ENCODE peak calls at places on chromosomes 16 and 17, in five cellular contexts. X is stimulated activated CD4-positive, alpha-beta T cell treated with anti-CD3 and anti-CD28 coated beads, Interleukin-2, amount 100 ng/mL, for 24 hours; G is psoas muscle; V is AG10803; I is NCI-H1048. A is an unnamed sample.

GRCh38 chr17:73215414-73215813 is 22.6 kb downstream of the COG1 start:
- DNase-seq in X (no peak), I (no peak), G (no peak), V (no peak), A (no peak)

GRCh38 chr17:55624789-55625433 is 97.8 kb downstream of the TMEM100 start:
- DNase-seq in X (no peak), V (no peak), I (no peak), G (no peak), A (no peak)

GRCh38 chr16:12716658-12717057 is 87.0 kb downstream of the CPPED1 start:
- DNase-seq in G (no peak), V (no peak), X (no peak), I (no peak), A (peak; percentile 31)

GRCh38 chr17:49887086-49887743 is 39.3 kb upstream of the TAC4 start:
- DNase-seq in G (no peak), I (no peak), V (no peak), X (no peak), A (peak; percentile 41)

GRCh38 chr17:36602030-36602737 is 801 bp downstream of the MRM1 start:
- DNase-seq in X (peak; percentile 27), G (peak; percentile 50), I (no peak), V (no peak), A (no peak)

GRCh38 chr16:1820973-1821290 is 5.7 kb downstream of the HAGH start:
- DNase-seq in I (no peak), X (no peak), G (no peak), V (no peak), A (no peak)

GRCh38 chr17:31013844-31014243 is 43.0 kb downstream of the RNF135 start:
- DNase-seq in G (no peak), I (no peak), X (no peak), V (no peak), A (no peak)

GRCh38 chr16:85888405-85889331 is 10.3 kb upstream of the IRF8 start:
- DNase-seq in X (no peak), V (peak; percentile 67), I (no peak), G (no peak), A (no peak)

GRCh38 chr17:63785556-63785955 is 11.6 kb downstream of the DDX42 start:
- DNase-seq in I (no peak), G (no peak), V (peak; percentile 54), X (no peak), A (no peak)

GRCh38 chr17:77893144-77894044 is 65.1 kb upstream of the TNRC6C start:
- DNase-seq in G (peak; percentile 30), X (no peak), I (no peak), V (no peak), A (no peak)

GRCh38 chr16:59459811-59460210 is 725.7 kb upstream of the GOT2 start:
- DNase-seq in G (no peak), X (no peak), V (no peak), I (no peak), A (no peak)

GRCh38 chr17:13323990-13324389 is 277.7 kb downstream of the HS3ST3A1 start:
- DNase-seq in X (no peak), V (peak; percentile 36), I (no peak), G (no peak), A (no peak)

GRCh38 chr16:22813946-22814325 is at the start of gene HS3ST2:
- DNase-seq in I (no peak), V (peak; percentile 24), G (peak; percentile 61), X (peak; percentile 27), A (peak; percentile 68)

GRCh38 chr16:86285938-86286921 is 224.1 kb upstream of the FOXF1 start:
- DNase-seq in X (no peak), G (no peak), V (no peak), I (no peak), A (no peak)

GRCh38 chr16:70735141-70735979 is 49.5 kb upstream of the MTSS2 start:
- DNase-seq in I (no peak), X (no peak), V (peak; percentile 98), G (peak; percentile 77), A (peak; percentile 63)

GRCh38 chr16:27600386-27600785 is 50.4 kb downstream of the KATNIP start:
- DNase-seq in I (no peak), V (no peak), G (no peak), X (no peak), A (no peak)

GRCh38 chr17:27793168-27793905 is 7.0 kb downstream of the NOS2 start:
- DNase-seq in X (peak; percentile 37), G (no peak), I (no peak), V (no peak), A (peak; percentile 28)

GRCh38 chr17:76726231-76726765 is at the start of gene JMJD6:
- DNase-seq in X (peak; percentile 93), V (peak; percentile 97), G (peak; percentile 99), I (peak; percentile 86), A (peak; percentile 97)

GRCh38 chr17:29069526-29070041 is 26.6 kb downstream of the PIPOX start:
- DNase-seq in X (no peak), G (peak; percentile 75), I (peak; percentile 88), V (no peak), A (peak; percentile 62)

GRCh38 chr17:76369804-76370203 is 14.6 kb upstream of the SPHK1 start:
- DNase-seq in G (no peak), I (no peak), X (no peak), V (no peak), A (no peak)

GRCh38 chr17:71436479-71436878 is 684.3 kb upstream of the SOX9 start:
- DNase-seq in I (no peak), X (no peak), V (no peak), G (no peak), A (no peak)

GRCh38 chr16:27325736-27326135 is 12.0 kb downstream of the IL4R start:
- DNase-seq in G (no peak), V (no peak), I (no peak), X (no peak), A (no peak)

GRCh38 chr17:76820039-76820438 is 48.2 kb upstream of the MGAT5B start:
- DNase-seq in G (no peak), I (no peak), X (no peak), V (no peak), A (no peak)

GRCh38 chr16:24820522-24820921 is 25.2 kb upstream of the SLC5A11 start:
- DNase-seq in V (peak; percentile 23), X (no peak), I (no peak), G (no peak), A (no peak)

GRCh38 chr16:78560997-78561396 is 461.5 kb downstream of the WWOX start:
- DNase-seq in V (no peak), I (no peak), X (no peak), G (no peak), A (no peak)

GRCh38 chr16:68364601-68364998 is 53.8 kb downstream of the PRMT7 start:
- DNase-seq in V (peak; percentile 16), G (no peak), I (no peak), X (no peak), A (no peak)

GRCh38 chr16:2663553-2664521 is 18.5 kb upstream of the KCTD5 start:
- DNase-seq in X (peak; percentile 40), V (peak; percentile 66), G (no peak), I (no peak), A (peak; percentile 65)

GRCh38 chr17:46732754-46733398 is 85.6 kb downstream of the WNT3 start:
- DNase-seq in X (no peak), I (no peak), G (no peak), V (no peak), A (no peak)

GRCh38 chr17:15287533-15288267 is 22.6 kb upstream of the PMP22 start:
- DNase-seq in X (no peak), V (peak; percentile 39), I (no peak), G (no peak), A (peak; percentile 42)

GRCh38 chr16:56551796-56552738 is 12.8 kb upstream of the MT4 start:
- DNase-seq in V (no peak), G (no peak), X (no peak), I (no peak), A (no peak)

GRCh38 chr16:49464093-49464492 is 90.5 kb downstream of the C16orf78 start:
- DNase-seq in G (peak; percentile 23), V (no peak), I (no peak), X (no peak), A (no peak)

A was measured in testis.